ENCODE peak calls at places on chromosome 9, in nine cellular contexts. L is right lobe of liver; B is uterus; J is left ventricle myocardium inferior; H is HCT116; O is heart right ventricle; M is right atrium auricular region; K is CD8-positive, alpha-beta T cell; E is astrocyte. D is an unnamed sample.
A peak's percentile ranks its signal among the peaks of the same experiment; 100 is the strongest.

GRCh38 chr9:755454-756381 is 85.8 kb upstream of the DMRT1 start:
- DNase-seq in L (no peak), B (no peak), J (no peak), H (peak; percentile 40), O (no peak), M (peak; percentile 64), K (no peak), E (peak; percentile 94), D (peak; percentile 82)

GRCh38 chr9:92724528-92725265 is 39.9 kb downstream of the BICD2 start:
- DNase-seq in L (no peak), B (no peak), J (no peak), H (no peak), O (no peak), M (peak; percentile 56), K (no peak), E (no peak), D (no peak)

GRCh38 chr9:136119259-136120118 is 814 bp upstream of the TMEM250 start:
- DNase-seq in L (peak; percentile 95), B (no peak), J (no peak), H (no peak), O (no peak), M (no peak), K (no peak), E (no peak), D (no peak)

GRCh38 chr9:77534376-77535057 is 113.6 kb downstream of the GNA14 start:
- DNase-seq in L (no peak), B (no peak), J (no peak), H (no peak), O (no peak), M (no peak), K (no peak), E (no peak), D (no peak)

GRCh38 chr9:90022474-90022873 is 417.7 kb downstream of the GADD45G start:
- DNase-seq in L (no peak), B (no peak), J (no peak), H (no peak), O (no peak), M (no peak), K (no peak), E (peak; percentile 22), D (peak; percentile 70)

GRCh38 chr9:3980771-3981170 is 319.1 kb downstream of the GLIS3 start:
- DNase-seq in L (no peak), B (peak; percentile 55), J (no peak), H (no peak), O (no peak), M (no peak), K (no peak), E (peak; percentile 77), D (peak; percentile 8)

GRCh38 chr9:15578719-15579118 is 25.9 kb downstream of the CCDC171 start:
- DNase-seq in L (no peak), B (no peak), J (no peak), H (no peak), O (peak; percentile 4), M (no peak), K (no peak), E (no peak), D (no peak)

GRCh38 chr9:125970340-125970739 is 223.2 kb downstream of the PBX3 start:
- DNase-seq in L (no peak), B (no peak), J (no peak), H (no peak), O (no peak), M (no peak), K (no peak), E (no peak), D (peak; percentile 57)

GRCh38 chr9:33287087-33287490 is 3.2 kb upstream of the NFX1 start:
- DNase-seq in L (no peak), B (no peak), J (no peak), H (peak; percentile 46), O (peak; percentile 34), M (no peak), K (no peak), E (peak; percentile 38), D (peak; percentile 65)

GRCh38 chr9:7433508-7434292 is 365.9 kb downstream of the DMAC1 start:
- DNase-seq in L (no peak), B (no peak), J (no peak), H (no peak), O (no peak), M (no peak), K (no peak), E (no peak), D (peak; percentile 99)

GRCh38 chr9:3435732-3436131 is 90.1 kb downstream of the RFX3 start:
- DNase-seq in L (no peak), B (no peak), J (no peak), H (no peak), O (no peak), M (no peak), K (no peak), E (no peak), D (no peak)

GRCh38 chr9:108860354-108860753 is 1.7 kb upstream of the ACTL7A start:
- DNase-seq in L (no peak), B (no peak), J (no peak), H (no peak), O (no peak), M (no peak), K (no peak), E (no peak), D (peak; percentile 83)

DNA sequence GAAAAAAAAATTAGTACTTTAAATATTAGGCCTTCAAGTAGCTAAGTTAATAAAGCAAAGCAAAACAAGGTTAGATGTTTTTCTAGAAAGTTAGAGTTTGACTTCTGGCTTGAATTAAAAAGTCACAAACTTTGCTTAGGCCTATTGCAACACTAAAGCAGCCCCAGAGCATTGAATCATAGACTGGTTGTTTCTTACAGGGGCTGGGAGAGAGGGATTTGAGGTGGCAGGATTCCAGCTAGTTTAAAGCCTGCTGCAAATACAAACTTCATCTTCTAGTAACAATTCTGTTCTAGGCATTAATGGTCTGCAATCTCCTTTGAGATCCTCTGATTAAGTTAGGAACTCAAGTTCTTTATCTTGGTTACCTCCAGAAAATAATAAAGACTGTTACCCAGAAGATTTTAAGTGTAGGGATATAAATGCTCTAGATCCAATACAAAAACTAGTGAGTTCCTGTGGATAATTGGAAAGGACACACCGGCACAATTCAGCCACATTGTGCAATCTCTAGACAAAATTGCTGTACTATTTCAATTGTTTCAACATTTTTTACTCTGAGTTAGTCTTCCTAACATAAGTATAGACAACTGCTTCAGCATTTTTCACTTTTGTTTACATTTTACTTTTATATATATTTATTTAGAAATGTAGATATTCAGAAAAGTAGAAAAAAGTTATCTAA is 12.6 kb downstream of the OR13C5 start:
- DNase-seq in L (no peak), B (no peak), J (no peak), H (no peak), O (no peak), M (no peak), K (no peak), E (no peak), D (no peak)
- H3K36me3 ChIP-seq in L (no peaks in the 10 kb centered on the region), B (no peaks in the 10 kb centered on the region), J (no peaks in the 10 kb centered on the region), H (no peaks in the 10 kb centered on the region), O (no peaks in the 10 kb centered on the region), M (no peaks in the 10 kb centered on the region), K (no peaks in the 10 kb centered on the region), E (no peaks in the 10 kb centered on the region), D (no peaks in the 10 kb centered on the region)

GRCh38 chr9:129001504-129002325 is 26.4 kb downstream of the SH3GLB2 start:
- DNase-seq in L (no peak), B (no peak), J (no peak), H (no peak), O (no peak), M (no peak), K (no peak), E (no peak), D (no peak)

GRCh38 chr9:128995791-128996190 is 32.3 kb downstream of the SH3GLB2 start:
- DNase-seq in L (no peak), B (no peak), J (no peak), H (no peak), O (no peak), M (no peak), K (no peak), E (peak; percentile 59), D (no peak)

GRCh38 chr9:128998462-128998861 is 29.7 kb downstream of the SH3GLB2 start:
- DNase-seq in L (no peak), B (no peak), J (no peak), H (no peak), O (no peak), M (no peak), K (no peak), E (no peak), D (peak; percentile 46)

GRCh38 chr9:129002989-129003388 is 25.1 kb downstream of the SH3GLB2 start:
- DNase-seq in L (no peak), B (no peak), J (no peak), H (no peak), O (no peak), M (no peak), K (no peak), E (no peak), D (no peak)

DNA sequence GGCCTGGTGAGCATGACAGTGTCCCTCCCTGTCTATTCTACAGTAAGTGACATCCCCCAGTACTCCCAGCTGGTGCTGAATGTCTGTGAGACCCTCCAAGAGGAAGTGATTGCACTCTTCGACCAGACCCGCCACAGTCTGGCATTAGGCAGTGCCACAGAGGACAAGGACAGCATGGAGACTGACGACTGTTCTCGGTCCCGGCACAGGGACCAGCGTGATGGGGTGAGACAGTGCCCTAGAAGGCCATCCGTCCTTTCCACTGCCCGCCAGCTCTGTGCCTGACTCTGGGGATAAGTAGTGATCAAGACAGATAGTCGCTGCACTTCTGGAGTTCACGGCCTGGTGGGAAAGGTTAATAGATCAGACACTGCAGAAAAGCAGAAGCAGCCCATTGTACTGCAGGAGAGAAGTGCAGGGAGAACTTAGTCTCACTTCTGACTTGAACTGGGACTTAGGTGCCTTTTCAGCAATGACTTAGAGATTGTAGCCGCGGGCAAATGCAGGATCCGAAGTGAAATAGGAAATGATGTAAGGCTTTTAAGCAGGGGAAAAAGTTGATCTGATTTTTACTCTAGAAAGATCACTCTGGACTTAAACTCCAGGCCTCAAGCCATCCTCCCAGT is 28.4 kb downstream of the SH3GLB2 start:
- DNase-seq in L (no peak), B (no peak), J (no peak), H (no peak), O (no peak), M (no peak), K (no peak), E (no peak), D (no peak)
- TF ChIP-seq CTCF in L (no peak), B (no peak), J (no peak), H (no peak), O (no peak), M (no peak), K (no peak), E (no peak), D (no peak)

GRCh38 chr9:123960965-123961364 is 31.0 kb upstream of the DENND1A start:
- DNase-seq in L (no peak), B (no peak), J (no peak), H (no peak), O (no peak), M (no peak), K (no peak), E (no peak), D (no peak)
- H3K4me3 ChIP-seq in L (no peak overlapping the region), B (no peak overlapping the region), J (no peak overlapping the region), H (no peak overlapping the region), O (no peak overlapping the region), M (no peak overlapping the region), K (no peak overlapping the region), E (no peak overlapping the region), D (no peak overlapping the region)

GRCh38 chr9:19371942-19372341 is 8.1 kb downstream of the RPS6 start:
- DNase-seq in L (no peak), B (no peak), J (no peak), H (no peak), O (no peak), M (no peak), K (no peak), E (no peak), D (peak; percentile 16)
- H3K36me3 ChIP-seq in L (peaks cover 53% of the 10 kb centered on the region), B (no peaks in the 10 kb centered on the region), J (peaks cover 90% of the 10 kb centered on the region), H (peaks cover 21% of the 10 kb centered on the region), O (peaks cover 52% of the 10 kb centered on the region), M (peaks cover 76% of the 10 kb centered on the region), K (peaks cover 9% of the 10 kb centered on the region), E (peaks cover 36% of the 10 kb centered on the region), D (peaks cover 6% of the 10 kb centered on the region)